ENCODE peak calls at places on chromosomes 1 and 21, in eight cellular contexts. V is AML-193; D is NCI-H2107; P is iris pigment epithelial cell; U is left cardiac atrium; X is NCI-H510A treated with DMSO at 0.1 percent for 48 hours; K is NCI-H748 treated with DMSO at 0.1 percent for 48 hours; A is stimulated activated CD8-positive, alpha-beta memory T cell treated with anti-CD3 and anti-CD28 coated beads, Interleukin-7, amount 100 ng/mL, for 24 hours. Y is an unnamed sample.

GRCh38 chr21:36508948-36509347 is 29.0 kb upstream of the CLDN14 start:
- DNase-seq in V (no peak), D (no peak), P (no peak), U (no peak), X (peak), K (peak), A (no peak), Y (no peak)

GRCh38 chr1:98221926-98222325 is 301.1 kb upstream of the DPYD start:
- DNase-seq in V (no peak), D (no peak), P (no peak), U (no peak), X (no peak), K (peak), A (no peak), Y (no peak)

GRCh38 chr1:115041654-115042053 is 12.0 kb downstream of the TSHB start:
- DNase-seq in V (no peak), D (no peak), P (peak), U (no peak), X (no peak), K (no peak), A (no peak), Y (peak)

GRCh38 chr1:226119169-226119568 is 56.7 kb downstream of the H3-3A start:
- DNase-seq in V (no peak), D (no peak), P (no peak), U (no peak), X (no peak), K (no peak), A (no peak), Y (no peak)

GRCh38 chr1:219507432-219507831 is 105.5 kb downstream of the ZC3H11B start:
- DNase-seq in V (no peak), D (no peak), P (no peak), U (no peak), X (no peak), K (no peak), A (no peak), Y (no peak)

GRCh38 chr1:109886827-109887226 is 23.8 kb upstream of the CSF1 start:
- DNase-seq in V (peak), D (no peak), P (no peak), U (no peak), X (no peak), K (no peak), A (no peak), Y (no peak)

GRCh38 chr1:183247066-183247465 is 61.0 kb downstream of the LAMC2 start:
- DNase-seq in V (no peak), D (no peak), P (no peak), U (no peak), X (no peak), K (no peak), A (no peak), Y (no peak)

GRCh38 chr1:200625381-200625824 is 4.9 kb upstream of the KIF14 start:
- DNase-seq in V (no peak), D (no peak), P (peak), U (no peak), X (no peak), K (no peak), A (no peak), Y (no peak)

GRCh38 chr1:64090436-64090835 is 113.0 kb upstream of the UBE2U start:
- DNase-seq in V (no peak), D (no peak), P (no peak), U (no peak), X (no peak), K (no peak), A (no peak), Y (no peak)

GRCh38 chr21:45256912-45257672 is 30.6 kb downstream of the POFUT2 start:
- DNase-seq in V (no peak), D (no peak), P (no peak), U (no peak), X (no peak), K (no peak), A (no peak), Y (no peak)

GRCh38 chr1:3349161-3349967 is 105.1 kb upstream of the ARHGEF16 start:
- DNase-seq in V (no peak), D (no peak), P (no peak), U (peak), X (no peak), K (no peak), A (no peak), Y (no peak)

GRCh38 chr21:44065428-44065827 is 41.8 kb upstream of the PWP2 start:
- DNase-seq in V (no peak), D (no peak), P (peak), U (no peak), X (peak), K (no peak), A (peak), Y (no peak)

GRCh38 chr1:1990222-1990621 is 13.4 kb downstream of the CFAP74 start:
- DNase-seq in V (no peak), D (no peak), P (no peak), U (peak), X (no peak), K (no peak), A (no peak), Y (no peak)

GRCh38 chr1:224632381-224632871 is 16.3 kb downstream of the CNIH3 start:
- DNase-seq in V (no peak), D (no peak), P (peak), U (no peak), X (no peak), K (no peak), A (no peak), Y (no peak)

GRCh38 chr1:160797163-160797797 is 1.3 kb downstream of the LY9 start:
- DNase-seq in V (no peak), D (no peak), P (no peak), U (no peak), X (no peak), K (no peak), A (no peak), Y (no peak)

GRCh38 chr21:35043549-35043948 is 5.6 kb downstream of the RUNX1 start:
- DNase-seq in V (no peak), D (no peak), P (no peak), U (no peak), X (no peak), K (no peak), A (no peak), Y (no peak)

GRCh38 chr21:33123396-33124120 is 53.6 kb downstream of the OLIG1 start:
- DNase-seq in V (no peak), D (no peak), P (no peak), U (no peak), X (no peak), K (no peak), A (no peak), Y (no peak)

GRCh38 chr1:28926629-28927441 is 12.5 kb downstream of the EPB41 start:
- DNase-seq in V (peak), D (peak), P (peak), U (no peak), X (peak), K (peak), A (no peak), Y (no peak)

GRCh38 chr1:113297749-113298148 is 92.6 kb upstream of the MAGI3 start:
- DNase-seq in V (no peak), D (no peak), P (no peak), U (no peak), X (no peak), K (no peak), A (no peak), Y (no peak)

GRCh38 chr1:29924017-29924431 is 687.7 kb downstream of the PTPRU start:
- DNase-seq in V (no peak), D (no peak), P (no peak), U (no peak), X (no peak), K (no peak), A (no peak), Y (no peak)

GRCh38 chr21:41054206-41054605 is 113.8 kb upstream of the BACE2 start:
- DNase-seq in V (no peak), D (no peak), P (no peak), U (no peak), X (no peak), K (no peak), A (no peak), Y (no peak)

Y was measured in T47D.